ENCODE peak calls at places on chromosomes 3 and 15, in six cellular contexts. One of them, this sample, is unnamed. For H3K4me1, the result is how much of the 10 kb centered on the place peaks cover.

GRCh38 chr3:153001428-153001827 is 160.6 kb upstream of the RAP2B start:
- DNase-seq in aorta: no peak
- DNase-seq in body of pancreas: no peak
- DNase-seq in cardiac muscle cell: no peak
- DNase-seq in A549: no peak
- DNase-seq in left ventricle myocardium inferior: no peak
- DNase-seq in this sample: no peak

GRCh38 chr3:40901298-40901697 is 298.0 kb upstream of the CTNNB1 start:
- DNase-seq in aorta: no peak
- DNase-seq in body of pancreas: no peak
- DNase-seq in cardiac muscle cell: no peak
- DNase-seq in A549: no peak
- DNase-seq in left ventricle myocardium inferior: no peak
- DNase-seq in this sample: no peak

GRCh38 chr3:197547618-197548017 is 8.2 kb downstream of the BDH1 start:
- DNase-seq in aorta: no peak
- DNase-seq in body of pancreas: peak
- DNase-seq in cardiac muscle cell: peak
- DNase-seq in A549: no peak
- DNase-seq in left ventricle myocardium inferior: no peak
- DNase-seq in this sample: no peak

GRCh38 chr3:66468016-66468735 is 32.6 kb downstream of the LRIG1 start:
- DNase-seq in aorta: no peak
- DNase-seq in body of pancreas: no peak
- DNase-seq in cardiac muscle cell: no peak
- DNase-seq in A549: no peak
- DNase-seq in left ventricle myocardium inferior: no peak
- DNase-seq in this sample: no peak

GRCh38 chr3:72102057-72102711 is 317.2 kb upstream of the PROK2 start:
- DNase-seq in aorta: no peak
- DNase-seq in body of pancreas: no peak
- DNase-seq in cardiac muscle cell: no peak
- DNase-seq in A549: no peak
- DNase-seq in left ventricle myocardium inferior: no peak
- DNase-seq in this sample: no peak

GRCh38 chr15:34984884-34985630 is 3.0 kb downstream of the ZNF770 start:
- DNase-seq in aorta: no peak
- DNase-seq in body of pancreas: no peak
- DNase-seq in cardiac muscle cell: peak
- DNase-seq in A549: no peak
- DNase-seq in left ventricle myocardium inferior: no peak
- DNase-seq in this sample: no peak

GRCh38 chr3:126119008-126119675 is 35.2 kb upstream of the SLC41A3 start:
- DNase-seq in aorta: no peak
- DNase-seq in body of pancreas: peak
- DNase-seq in cardiac muscle cell: no peak
- DNase-seq in A549: no peak
- DNase-seq in left ventricle myocardium inferior: no peak
- DNase-seq in this sample: no peak

GRCh38 chr3:121436641-121437040 is 109.1 kb downstream of the POLQ start:
- DNase-seq in aorta: no peak
- DNase-seq in body of pancreas: peak
- DNase-seq in cardiac muscle cell: no peak
- DNase-seq in A549: no peak
- DNase-seq in left ventricle myocardium inferior: no peak
- DNase-seq in this sample: no peak

GRCh38 chr3:136819784-136820640 is 1.1 kb downstream of the SLC35G2 start:
- DNase-seq in aorta: peak
- DNase-seq in body of pancreas: peak
- DNase-seq in cardiac muscle cell: peak
- DNase-seq in A549: peak
- DNase-seq in left ventricle myocardium inferior: peak
- DNase-seq in this sample: peak

GRCh38 chr3:194867270-194867983 is 181.7 kb downstream of the FAM43A start:
- DNase-seq in aorta: no peak
- DNase-seq in body of pancreas: peak
- DNase-seq in cardiac muscle cell: peak
- DNase-seq in A549: no peak
- DNase-seq in left ventricle myocardium inferior: peak
- DNase-seq in this sample: peak

DNA sequence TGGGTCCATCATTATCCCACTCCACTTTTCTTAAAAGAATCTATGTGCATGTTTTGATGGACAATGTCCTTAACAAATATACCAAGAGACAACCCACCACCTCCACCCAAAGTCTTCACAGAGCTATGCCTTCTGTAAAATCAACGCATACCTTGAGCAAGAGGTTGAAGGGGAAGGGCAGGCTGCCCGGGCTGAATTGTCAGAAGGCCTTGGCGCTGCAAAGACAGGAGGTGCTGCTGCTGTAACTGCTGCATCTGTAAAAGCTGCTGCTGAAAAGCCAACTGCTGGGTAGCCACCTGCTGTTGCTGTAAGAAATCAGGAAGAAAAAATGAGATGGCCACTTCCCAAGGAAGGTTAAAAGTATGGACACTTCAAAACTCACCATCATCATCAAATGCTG is 536.7 kb downstream of the FOXP1 start:
- DNase-seq in aorta: no peak
- DNase-seq in body of pancreas: no peak
- DNase-seq in cardiac muscle cell: no peak
- DNase-seq in A549: no peak
- DNase-seq in left ventricle myocardium inferior: no peak
- DNase-seq in this sample: no peak
- H3K4me1 ChIP-seq in aorta: under half
- H3K4me1 ChIP-seq in body of pancreas: under half
- H3K4me1 ChIP-seq in cardiac muscle cell: under half
- H3K4me1 ChIP-seq in A549: under half
- H3K4me1 ChIP-seq in left ventricle myocardium inferior: half or more
- H3K4me1 ChIP-seq in this sample: under half

GRCh38 chr15:51866751-51867150 is 37.3 kb downstream of the TMOD3 start:
- DNase-seq in aorta: no peak
- DNase-seq in body of pancreas: no peak
- DNase-seq in cardiac muscle cell: no peak
- DNase-seq in A549: no peak
- DNase-seq in left ventricle myocardium inferior: no peak
- DNase-seq in this sample: no peak

GRCh38 chr15:51869074-51869425 is 39.6 kb downstream of the TMOD3 start:
- DNase-seq in aorta: no peak
- DNase-seq in body of pancreas: no peak
- DNase-seq in cardiac muscle cell: no peak
- DNase-seq in A549: peak
- DNase-seq in left ventricle myocardium inferior: no peak
- DNase-seq in this sample: no peak

GRCh38 chr15:51864408-51865056 is 35.1 kb downstream of the TMOD3 start:
- DNase-seq in aorta: no peak
- DNase-seq in body of pancreas: no peak
- DNase-seq in cardiac muscle cell: no peak
- DNase-seq in A549: no peak
- DNase-seq in left ventricle myocardium inferior: no peak
- DNase-seq in this sample: no peak

GRCh38 chr15:51865291-51865690 is 35.8 kb downstream of the TMOD3 start:
- DNase-seq in aorta: no peak
- DNase-seq in body of pancreas: no peak
- DNase-seq in cardiac muscle cell: no peak
- DNase-seq in A549: no peak
- DNase-seq in left ventricle myocardium inferior: no peak
- DNase-seq in this sample: no peak

GRCh38 chr15:51866161-51866560 is 36.7 kb downstream of the TMOD3 start:
- DNase-seq in aorta: no peak
- DNase-seq in body of pancreas: no peak
- DNase-seq in cardiac muscle cell: no peak
- DNase-seq in A549: no peak
- DNase-seq in left ventricle myocardium inferior: no peak
- DNase-seq in this sample: no peak
- H3K27ac ChIP-seq in aorta: no peak
- H3K27ac ChIP-seq in body of pancreas: no peak
- H3K27ac ChIP-seq in cardiac muscle cell: no peak
- H3K27ac ChIP-seq in A549: peak
- H3K27ac ChIP-seq in left ventricle myocardium inferior: no peak
- H3K27ac ChIP-seq in this sample: no peak

GRCh38 chr3:42510325-42510724 is 7.9 kb downstream of the VIPR1 start:
- DNase-seq in aorta: peak
- DNase-seq in body of pancreas: no peak
- DNase-seq in cardiac muscle cell: no peak
- DNase-seq in A549: no peak
- DNase-seq in left ventricle myocardium inferior: no peak
- DNase-seq in this sample: no peak
- H3K4me1 ChIP-seq in aorta: under half
- H3K4me1 ChIP-seq in body of pancreas: under half
- H3K4me1 ChIP-seq in cardiac muscle cell: under half
- H3K4me1 ChIP-seq in A549: under half
- H3K4me1 ChIP-seq in left ventricle myocardium inferior: half or more
- H3K4me1 ChIP-seq in this sample: under half

GRCh38 chr3:142502187-142502985 is 54.5 kb upstream of the XRN1 start:
- DNase-seq in aorta: no peak
- DNase-seq in body of pancreas: no peak
- DNase-seq in cardiac muscle cell: no peak
- DNase-seq in A549: no peak
- DNase-seq in left ventricle myocardium inferior: no peak
- DNase-seq in this sample: no peak
- H3K27ac ChIP-seq in aorta: no peak
- H3K27ac ChIP-seq in body of pancreas: no peak
- H3K27ac ChIP-seq in cardiac muscle cell: no peak
- H3K27ac ChIP-seq in A549: no peak
- H3K27ac ChIP-seq in left ventricle myocardium inferior: no peak
- H3K27ac ChIP-seq in this sample: no peak

DNA sequence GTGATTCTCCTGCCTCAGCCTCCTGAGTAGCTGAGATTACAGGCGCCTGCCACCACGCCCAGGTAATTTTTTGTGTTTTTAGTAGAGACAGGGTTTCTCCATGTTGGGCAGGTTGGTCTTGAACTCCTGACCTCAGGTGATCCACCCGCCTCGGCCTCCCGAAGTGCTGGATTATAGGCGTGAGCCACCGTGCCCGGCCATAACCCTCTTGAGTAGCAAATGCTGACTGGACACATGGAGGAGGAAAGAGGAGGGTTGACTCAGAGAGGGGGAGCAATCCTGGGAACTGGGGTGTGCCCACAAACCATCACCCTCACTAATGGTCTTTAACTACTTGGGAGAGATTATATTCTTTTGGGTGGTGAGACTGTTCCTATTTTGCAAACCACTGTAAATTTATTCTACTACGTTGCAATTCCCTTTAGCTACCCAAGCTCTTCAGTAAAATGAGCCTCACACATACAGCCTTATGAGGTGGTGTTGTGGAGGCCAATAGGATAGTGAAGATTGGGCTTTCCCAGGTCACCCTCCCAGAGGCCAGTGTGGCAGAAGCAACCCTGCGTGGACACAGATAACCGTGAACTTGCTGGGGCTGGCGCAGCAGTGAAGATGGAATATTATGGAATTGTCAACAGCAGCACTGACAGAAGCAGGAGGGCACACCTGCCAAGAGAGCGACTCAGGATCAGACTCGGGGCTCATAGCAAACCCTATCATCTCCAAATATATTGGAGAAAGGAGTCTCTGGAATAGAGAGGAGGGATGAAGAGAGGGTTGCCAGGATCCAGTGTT is 37.4 kb downstream of the TLNRD1 start:
- DNase-seq in aorta: no peak
- DNase-seq in body of pancreas: no peak
- DNase-seq in cardiac muscle cell: no peak
- DNase-seq in A549: no peak
- DNase-seq in left ventricle myocardium inferior: no peak
- DNase-seq in this sample: no peak
- H3K4me1 ChIP-seq in aorta: under half
- H3K4me1 ChIP-seq in body of pancreas: under half
- H3K4me1 ChIP-seq in cardiac muscle cell: under half
- H3K4me1 ChIP-seq in A549: under half
- H3K4me1 ChIP-seq in left ventricle myocardium inferior: under half
- H3K4me1 ChIP-seq in this sample: under half